ENCODE peak calls at places on chromosomes 6 and 20, in ten cellular contexts. I is testis; R is H9; V is PC-3; K is K562; Y is progenitor cell of endocrine pancreas; T is CD8-positive, alpha-beta T cell; N is ovary; W is ascending aorta; D is type B pancreatic cell. A is an unnamed sample.

GRCh38 chr20:50828363-50829136 is 33.7 kb downstream of the BCAS4 start:
- DNase-seq in I (no peak), R (no peak), V (no peak), K (no peak), Y (no peak), T (no peak), N (no peak), W (no peak), D (no peak), A (no peak)

GRCh38 chr6:111992851-111993250 is 61.1 kb upstream of the CCN6 start:
- DNase-seq in I (no peak), R (no peak), V (peak), K (no peak), Y (no peak), T (peak), N (no peak), W (no peak), D (no peak), A (no peak)

GRCh38 chr6:151254451-151255081 is 14.8 kb downstream of the AKAP12 start:
- DNase-seq in I (peak), R (no peak), V (peak), K (no peak), Y (no peak), T (no peak), N (no peak), W (no peak), D (no peak), A (no peak)

GRCh38 chr6:168330403-168330802 is 10.8 kb upstream of the DACT2 start:
- DNase-seq in I (no peak), R (no peak), V (no peak), K (no peak), Y (no peak), T (no peak), N (no peak), W (no peak), D (no peak), A (no peak)

GRCh38 chr6:139369568-139370046 is 4.8 kb downstream of the CITED2 start:
- DNase-seq in I (no peak), R (no peak), V (peak), K (no peak), Y (no peak), T (no peak), N (no peak), W (no peak), D (no peak), A (no peak)

GRCh38 chr20:46010491-46011405 is 2.0 kb downstream of the MMP9 start:
- DNase-seq in I (no peak), R (no peak), V (no peak), K (no peak), Y (no peak), T (peak), N (no peak), W (no peak), D (no peak), A (no peak)

GRCh38 chr20:49627329-49627761 is 59.4 kb upstream of the PTGIS start:
- DNase-seq in I (no peak), R (no peak), V (no peak), K (no peak), Y (no peak), T (no peak), N (no peak), W (no peak), D (no peak), A (no peak)

GRCh38 chr20:23159923-23160445 is 73.9 kb upstream of the CD93 start:
- DNase-seq in I (no peak), R (no peak), V (no peak), K (no peak), Y (no peak), T (no peak), N (no peak), W (no peak), D (no peak), A (no peak)

GRCh38 chr6:3383525-3383924 is 73.3 kb downstream of the SLC22A23 start:
- DNase-seq in I (no peak), R (no peak), V (peak), K (peak), Y (no peak), T (no peak), N (no peak), W (no peak), D (no peak), A (no peak)

GRCh38 chr6:127737009-127737486 is 160.1 kb downstream of the C6orf58 start:
- DNase-seq in I (peak), R (no peak), V (peak), K (peak), Y (no peak), T (peak), N (no peak), W (no peak), D (no peak), A (no peak)

GRCh38 chr6:166313255-166314070 is 5.3 kb upstream of the PRR18 start:
- DNase-seq in I (peak), R (peak), V (peak), K (peak), Y (no peak), T (peak), N (no peak), W (no peak), D (no peak), A (no peak)

GRCh38 chr6:89950879-89951391 is 56.7 kb downstream of the GJA10 start:
- DNase-seq in I (peak), R (no peak), V (peak), K (no peak), Y (no peak), T (no peak), N (peak), W (no peak), D (no peak), A (no peak)

GRCh38 chr20:20407891-20408805 is 40.2 kb downstream of the INSM1 start:
- DNase-seq in I (no peak), R (no peak), V (peak), K (no peak), Y (no peak), T (no peak), N (no peak), W (no peak), D (no peak), A (no peak)

GRCh38 chr20:51687071-51687470 is 81.1 kb downstream of the ATP9A start:
- DNase-seq in I (no peak), R (no peak), V (peak), K (no peak), Y (no peak), T (no peak), N (no peak), W (no peak), D (no peak), A (no peak)

GRCh38 chr6:15527838-15528617 is 134.8 kb downstream of the DTNBP1 start:
- DNase-seq in I (no peak), R (peak), V (peak), K (no peak), Y (no peak), T (no peak), N (no peak), W (no peak), D (no peak), A (no peak)

GRCh38 chr20:16189371-16189770 is 383.9 kb downstream of the KIF16B start:
- DNase-seq in I (no peak), R (no peak), V (no peak), K (no peak), Y (no peak), T (no peak), N (no peak), W (no peak), D (no peak), A (no peak)

GRCh38 chr6:138157986-138158638 is 3.6 kb upstream of the ARFGEF3 start:
- DNase-seq in I (no peak), R (no peak), V (no peak), K (no peak), Y (no peak), T (no peak), N (no peak), W (no peak), D (no peak), A (no peak)

GRCh38 chr6:125546827-125547226 is 202.6 kb upstream of the HEY2 start:
- DNase-seq in I (no peak), R (no peak), V (peak), K (no peak), Y (no peak), T (no peak), N (no peak), W (no peak), D (no peak), A (no peak)

GRCh38 chr6:44016131-44016870 is 111.0 kb downstream of the MRPL14 start:
- DNase-seq in I (no peak), R (no peak), V (no peak), K (no peak), Y (no peak), T (no peak), N (no peak), W (no peak), D (no peak), A (no peak)

DNA sequence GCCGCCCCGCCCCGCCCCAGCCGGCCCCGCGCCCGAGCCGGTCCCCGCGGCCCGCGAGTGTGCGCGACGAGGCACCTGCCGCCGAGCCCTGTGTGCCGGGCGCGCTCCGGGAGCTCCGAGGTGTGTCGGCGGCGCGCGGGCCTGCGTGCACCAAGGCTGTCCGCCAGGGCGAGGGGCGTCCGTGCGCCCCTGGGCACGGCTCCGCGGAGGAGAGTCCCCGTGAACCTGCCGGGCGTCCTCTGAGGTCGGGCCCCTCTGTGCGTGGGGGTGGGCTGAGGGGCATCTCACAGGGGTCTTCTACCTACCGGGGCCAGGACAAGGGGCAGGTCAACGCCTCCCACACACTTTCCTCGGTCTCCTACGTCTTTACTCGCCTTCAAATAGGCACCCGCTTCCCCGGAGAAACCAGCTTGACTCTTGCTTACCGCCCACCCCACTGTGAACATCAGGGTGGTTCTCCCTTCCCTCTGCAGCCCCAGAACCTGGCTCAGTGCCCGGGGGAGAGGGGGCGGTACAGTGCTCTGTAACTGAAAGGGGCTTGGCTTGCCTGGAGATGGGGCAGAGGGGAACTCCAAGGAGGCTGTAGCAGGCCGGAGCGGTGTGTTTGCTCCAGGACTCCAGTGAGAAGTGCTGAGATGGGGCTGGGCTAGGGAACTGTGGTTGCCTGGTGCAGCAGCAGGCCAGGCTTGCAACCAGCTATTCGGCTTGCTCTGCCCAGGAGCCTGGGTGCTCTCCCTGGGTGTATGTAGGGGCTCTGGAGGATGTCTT is at the start of gene SAMD10:
- DNase-seq in I (peak), R (peak), V (peak), K (peak), Y (peak), T (peak), N (peak), W (no peak), D (peak), A (peak)
- TF ChIP-seq CTCF in I (no peak), R (peak), V (no peak), K (no peak), Y (peak), T (no peak), N (no peak), W (no peak), D (peak), A (no peak)

DNA sequence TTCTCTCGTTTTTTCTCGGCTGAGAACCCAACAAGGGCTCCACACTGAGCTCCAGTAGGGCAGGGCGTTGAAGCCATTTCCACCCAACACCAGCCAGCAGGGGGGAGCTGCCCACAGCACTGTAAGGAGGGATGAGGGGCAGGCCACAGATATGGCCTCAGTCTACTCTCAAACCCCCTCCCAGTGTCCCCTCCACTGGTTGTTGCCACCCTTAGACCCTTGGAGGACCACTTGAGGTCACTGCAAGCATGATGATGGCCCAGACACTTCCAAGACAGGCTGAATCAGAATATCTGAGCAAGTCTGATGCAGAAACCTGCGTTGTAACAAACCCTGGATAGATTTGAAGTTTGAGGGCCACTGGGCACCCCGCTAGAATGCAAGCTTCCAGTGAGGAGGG is 217.0 kb upstream of the CST7 start:
- DNase-seq in I (no peak), R (no peak), V (no peak), K (no peak), Y (no peak), T (no peak), N (no peak), W (no peak), D (no peak), A (no peak)
- TF ChIP-seq CTCF in I (no peak), R (no peak), V (no peak), K (no peak), Y (no peak), T (no peak), N (no peak), W (no peak), D (no peak), A (no peak)

GRCh38 chr20:326645-327031 is 1.3 kb downstream of the SOX12 start:
- DNase-seq in I (no peak), R (no peak), V (peak), K (no peak), Y (peak), T (no peak), N (no peak), W (no peak), D (no peak), A (peak)

GRCh38 chr20:325043-325888 is at the start of gene SOX12:
- DNase-seq in I (peak), R (peak), V (peak), K (peak), Y (peak), T (peak), N (peak), W (peak), D (peak), A (peak)

GRCh38 chr20:325889-326644 is 715 bp downstream of the SOX12 start:
- DNase-seq in I (peak), R (peak), V (peak), K (peak), Y (peak), T (no peak), N (peak), W (peak), D (peak), A (peak)

GRCh38 chr20:327041-327945 is 1.9 kb downstream of the SOX12 start:
- DNase-seq in I (peak), R (peak), V (peak), K (peak), Y (peak), T (peak), N (peak), W (peak), D (peak), A (peak)

GRCh38 chr20:324177-325042 is 942 bp upstream of the SOX12 start:
- DNase-seq in I (peak), R (peak), V (peak), K (peak), Y (peak), T (peak), N (peak), W (peak), D (peak), A (peak)
- TF ChIP-seq CTCF in I (no peak), R (peak), V (peak), K (peak), Y (peak), T (peak), N (peak), W (peak), D (peak), A (peak)

GRCh38 chr6:57172136-57173055 is at the start of gene BAG2:
- DNase-seq in I (peak), R (peak), V (peak), K (peak), Y (peak), T (peak), N (peak), W (peak), D (peak), A (peak)
- TF ChIP-seq CTCF in I (peak), R (peak), V (no peak), K (peak), Y (peak), T (no peak), N (peak), W (peak), D (peak), A (peak)

DNA sequence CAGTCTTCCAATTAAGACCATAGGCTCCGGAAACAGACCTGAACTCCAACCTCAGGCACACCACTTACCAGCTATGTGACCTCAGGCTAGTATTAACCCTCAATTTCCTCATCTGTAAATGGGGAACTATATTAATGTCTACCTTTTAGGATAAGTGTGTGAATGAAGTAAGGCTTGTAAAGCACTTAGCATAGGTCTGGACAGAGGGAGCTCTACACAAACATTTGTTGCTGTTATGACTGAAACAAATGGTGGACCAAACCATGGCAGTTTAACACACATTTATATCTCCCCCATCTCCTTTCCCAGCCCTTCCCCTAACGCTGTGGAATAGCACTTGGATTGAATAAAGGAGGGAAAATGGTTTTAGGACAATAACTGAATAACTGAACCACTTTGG is 48.7 kb downstream of the TSHZ2 start:
- DNase-seq in I (no peak), R (no peak), V (no peak), K (no peak), Y (no peak), T (no peak), N (no peak), W (no peak), D (no peak), A (no peak)
- TF ChIP-seq CTCF in I (no peak), R (no peak), V (no peak), K (peak), Y (no peak), T (no peak), N (no peak), W (no peak), D (no peak), A (no peak)

GRCh38 chr6:156068870-156069269 is 613.2 kb upstream of the NOX3 start:
- DNase-seq in I (no peak), R (no peak), V (no peak), K (no peak), Y (no peak), T (no peak), N (no peak), W (no peak), D (no peak), A (no peak)
- TF ChIP-seq CTCF in I (no peak), R (peak), V (no peak), K (no peak), Y (no peak), T (no peak), N (no peak), W (no peak), D (no peak), A (no peak)

GRCh38 chr6:13452346-13453171 is 34.8 kb downstream of the GFOD1 start:
- DNase-seq in I (no peak), R (no peak), V (no peak), K (no peak), Y (no peak), T (no peak), N (no peak), W (peak), D (no peak), A (no peak)
- TF ChIP-seq CTCF in I (no peak), R (peak), V (no peak), K (no peak), Y (no peak), T (no peak), N (no peak), W (no peak), D (no peak), A (no peak)

DNA sequence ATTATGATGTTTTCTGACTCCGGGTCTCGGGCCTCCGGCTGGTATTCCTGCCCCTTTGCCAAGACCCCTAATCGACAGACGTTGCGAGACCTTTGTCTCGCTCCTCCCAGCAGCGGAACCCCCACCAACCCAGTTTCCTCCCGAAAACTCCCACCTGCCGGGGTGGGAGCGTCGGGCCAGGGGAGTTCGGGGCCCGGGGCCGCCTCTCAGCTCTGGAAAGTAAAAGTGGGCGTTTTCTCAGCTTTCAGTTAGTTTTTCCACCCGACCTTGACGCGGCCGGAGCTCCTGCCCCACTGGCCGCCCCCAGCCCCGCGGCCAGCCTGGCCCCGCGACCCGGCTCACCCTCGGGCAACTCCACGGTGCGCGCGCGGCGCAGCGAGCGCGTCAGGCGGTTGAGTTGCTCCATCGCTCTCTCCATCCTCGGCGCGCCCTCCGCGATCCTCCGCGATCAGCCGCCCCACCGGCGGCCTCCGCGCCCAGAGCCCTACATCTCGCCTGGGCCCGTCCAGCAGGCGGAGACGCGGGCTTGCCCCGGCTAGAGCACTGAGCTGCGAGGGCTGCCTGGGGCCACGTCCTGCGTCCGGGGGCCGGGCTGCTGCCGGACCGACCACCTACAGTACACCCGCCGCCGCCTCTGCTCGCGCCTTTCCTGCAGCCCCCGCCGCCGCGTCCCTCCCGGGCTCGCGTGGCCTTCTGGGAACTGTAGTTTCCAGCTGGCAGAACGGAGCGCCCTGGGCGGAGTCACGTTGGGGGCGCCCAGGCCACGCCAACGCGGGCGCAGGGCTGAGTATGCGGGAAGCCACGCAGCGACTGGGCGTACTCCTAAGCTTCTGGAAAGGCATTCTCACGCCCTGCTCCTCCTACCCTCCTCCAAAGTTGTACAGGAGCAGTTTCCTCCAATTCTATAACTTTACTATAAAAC is at the start of gene HACE1:
- DNase-seq in I (peak), R (peak), V (peak), K (peak), Y (peak), T (peak), N (peak), W (peak), D (peak), A (peak)
- TF ChIP-seq CTCF in I (no peak), R (peak), V (no peak), K (no peak), Y (peak), T (no peak), N (no peak), W (peak), D (peak), A (peak)

GRCh38 chr6:76347539-76347938 is 275.1 kb upstream of the IMPG1 start:
- DNase-seq in I (no peak), R (no peak), V (no peak), K (no peak), Y (no peak), T (no peak), N (no peak), W (no peak), D (no peak), A (no peak)

DNA sequence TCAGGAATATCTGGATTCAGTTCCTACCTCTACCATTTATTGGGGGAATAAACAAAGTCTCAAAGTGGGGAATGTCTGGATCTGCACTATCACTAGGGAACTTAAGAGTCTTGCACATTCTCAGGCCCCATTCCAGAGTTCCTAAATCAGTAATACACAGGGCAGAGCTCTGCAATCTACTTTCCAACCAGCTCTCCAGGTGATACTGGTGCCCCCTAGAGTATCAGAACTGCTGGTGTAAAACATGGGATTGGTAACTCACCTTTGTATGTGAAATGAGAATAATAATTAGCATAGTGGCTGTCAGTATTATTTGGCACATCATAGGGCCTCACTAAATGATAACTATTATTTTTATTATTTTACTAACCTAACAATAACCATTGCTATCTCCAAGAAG is 278.8 kb upstream of the IMPG1 start:
- DNase-seq in I (no peak), R (no peak), V (peak), K (no peak), Y (no peak), T (no peak), N (no peak), W (no peak), D (no peak), A (no peak)
- TF ChIP-seq CTCF in I (no peak), R (peak), V (peak), K (no peak), Y (peak), T (no peak), N (no peak), W (no peak), D (peak), A (peak)

GRCh38 chr20:2671977-2672376 is 8.0 kb upstream of the IDH3B start:
- DNase-seq in I (no peak), R (no peak), V (no peak), K (no peak), Y (no peak), T (no peak), N (no peak), W (no peak), D (no peak), A (no peak)
- TF ChIP-seq CTCF in I (no peak), R (peak), V (peak), K (peak), Y (peak), T (no peak), N (no peak), W (no peak), D (peak), A (no peak)

A was measured in psoas muscle.